ENCODE peak calls at places on chromosomes 4 and X, in four cellular contexts. One of them, this sample, is unnamed.

GRCh38 chr4:41143721-41144379 is 70.5 kb downstream of the APBB2 start:
- DNase-seq in lower leg skin: no peak
- DNase-seq in heart left ventricle: no peak
- DNase-seq in transverse colon: no peak
- DNase-seq in this sample: no peak

GRCh38 chr4:24519649-24520048 is 64.7 kb downstream of the DHX15 start:
- DNase-seq in heart left ventricle: no peak
- DNase-seq in lower leg skin: no peak
- DNase-seq in transverse colon: no peak
- DNase-seq in this sample: no peak

GRCh38 chr4:141350122-141350904 is 129.6 kb downstream of the ZNF330 start:
- DNase-seq in lower leg skin: no peak
- DNase-seq in transverse colon: peak
- DNase-seq in heart left ventricle: no peak
- DNase-seq in this sample: peak

GRCh38 chr4:10288830-10289533 is 168.2 kb downstream of the ZNF518B start:
- DNase-seq in lower leg skin: no peak
- DNase-seq in heart left ventricle: no peak
- DNase-seq in transverse colon: no peak
- DNase-seq in this sample: no peak

GRCh38 chr4:77921701-77922100 is 59.1 kb downstream of the MRPL1 start:
- DNase-seq in lower leg skin: no peak
- DNase-seq in heart left ventricle: no peak
- DNase-seq in transverse colon: no peak
- DNase-seq in this sample: no peak

GRCh38 chr4:80128941-80129340 is 55.9 kb upstream of the ANTXR2 start:
- DNase-seq in heart left ventricle: no peak
- DNase-seq in transverse colon: no peak
- DNase-seq in lower leg skin: no peak
- DNase-seq in this sample: no peak

GRCh38 chr4:158346576-158346975 is 136.3 kb downstream of the TMEM144 start:
- DNase-seq in heart left ventricle: no peak
- DNase-seq in lower leg skin: no peak
- DNase-seq in transverse colon: no peak
- DNase-seq in this sample: no peak

GRCh38 chr4:136357556-136357955 is 1174.7 kb downstream of the PCDH18 start:
- DNase-seq in lower leg skin: no peak
- DNase-seq in transverse colon: no peak
- DNase-seq in heart left ventricle: no peak
- DNase-seq in this sample: no peak

GRCh38 chr4:80115368-80116181 is 42.5 kb upstream of the ANTXR2 start:
- DNase-seq in transverse colon: no peak
- DNase-seq in heart left ventricle: no peak
- DNase-seq in lower leg skin: no peak
- DNase-seq in this sample: no peak

GRCh38 chrX:77953708-77954107 is 15.7 kb downstream of the PGAM4 start:
- DNase-seq in heart left ventricle: no peak
- DNase-seq in lower leg skin: no peak
- DNase-seq in transverse colon: no peak
- DNase-seq in this sample: no peak

GRCh38 chrX:53882331-53882730 is 161.9 kb downstream of the PHF8 start:
- DNase-seq in lower leg skin: no peak
- DNase-seq in transverse colon: no peak
- DNase-seq in heart left ventricle: no peak
- DNase-seq in this sample: no peak

GRCh38 chr4:158190736-158191135 is 17.9 kb upstream of the GASK1B start:
- DNase-seq in transverse colon: no peak
- DNase-seq in lower leg skin: no peak
- DNase-seq in heart left ventricle: no peak
- DNase-seq in this sample: no peak

GRCh38 chr4:62194342-62194741 is 994.2 kb downstream of the ADGRL3 start:
- DNase-seq in lower leg skin: no peak
- DNase-seq in transverse colon: no peak
- DNase-seq in heart left ventricle: no peak
- DNase-seq in this sample: no peak

GRCh38 chr4:109079731-109080130 is 222.7 kb downstream of the COL25A1 start:
- DNase-seq in lower leg skin: no peak
- DNase-seq in heart left ventricle: no peak
- DNase-seq in transverse colon: no peak
- DNase-seq in this sample: no peak

GRCh38 chr4:78370625-78371372 is 180.8 kb upstream of the ANXA3 start:
- DNase-seq in heart left ventricle: no peak
- DNase-seq in lower leg skin: no peak
- DNase-seq in transverse colon: no peak
- DNase-seq in this sample: no peak

GRCh38 chr4:20362148-20362547 is 110.4 kb downstream of the SLIT2 start:
- DNase-seq in transverse colon: no peak
- DNase-seq in lower leg skin: no peak
- DNase-seq in heart left ventricle: no peak
- DNase-seq in this sample: no peak

GRCh38 chr4:26525136-26525535 is 34.9 kb upstream of the CCKAR start:
- DNase-seq in transverse colon: no peak
- DNase-seq in lower leg skin: no peak
- DNase-seq in heart left ventricle: no peak
- DNase-seq in this sample: no peak

GRCh38 chr4:65482410-65482809 is 187.9 kb downstream of the EPHA5 start:
- DNase-seq in heart left ventricle: no peak
- DNase-seq in lower leg skin: no peak
- DNase-seq in transverse colon: no peak
- DNase-seq in this sample: no peak

GRCh38 chr4:24895461-24895860 is 17.4 kb downstream of the CCDC149 start:
- DNase-seq in lower leg skin: no peak
- DNase-seq in transverse colon: no peak
- DNase-seq in heart left ventricle: no peak
- DNase-seq in this sample: no peak

DNA sequence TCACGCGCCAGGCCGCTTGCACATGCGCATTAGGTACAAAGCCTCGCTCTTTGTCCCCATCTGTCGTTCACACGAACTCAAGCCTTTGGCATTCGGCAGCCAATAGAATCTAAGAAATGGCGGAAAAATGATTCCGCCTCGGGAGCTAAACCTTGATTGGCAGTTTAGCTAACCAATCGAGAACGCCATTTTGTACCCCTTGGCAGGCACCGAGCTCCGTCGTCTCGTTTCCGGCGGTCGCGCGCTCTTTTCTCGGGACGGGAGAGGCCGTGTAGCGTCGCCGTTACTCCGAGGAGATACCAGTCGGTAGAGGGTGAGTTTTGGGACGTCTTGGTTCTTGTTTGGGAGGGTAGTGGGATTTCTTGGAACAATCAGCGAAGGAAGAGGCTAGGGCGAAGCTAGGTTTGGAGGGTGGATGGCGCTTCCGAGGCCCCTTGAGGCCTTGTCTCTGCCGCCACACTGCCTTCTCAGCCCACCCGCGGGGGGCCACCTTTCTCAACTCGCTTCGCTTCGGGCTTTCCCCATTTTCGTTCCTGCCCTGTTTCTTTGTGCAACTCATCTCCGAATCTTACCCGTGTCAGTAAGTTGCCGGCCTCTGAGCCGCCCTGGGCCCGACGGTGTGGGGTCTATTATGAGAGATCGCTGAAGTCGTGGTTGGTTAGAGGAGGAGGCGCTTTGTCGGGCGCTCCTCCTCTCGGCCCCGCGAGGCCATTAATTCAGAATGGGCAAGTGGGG is at the start of gene NONO:
- DNase-seq in heart left ventricle: peak
- DNase-seq in transverse colon: peak
- DNase-seq in lower leg skin: peak
- DNase-seq in this sample: peak
- TF ChIP-seq POLR2A in heart left ventricle: no peak
- TF ChIP-seq POLR2A in transverse colon: peak
- TF ChIP-seq POLR2A in lower leg skin: no peak
- TF ChIP-seq POLR2A in this sample: peak

DNA sequence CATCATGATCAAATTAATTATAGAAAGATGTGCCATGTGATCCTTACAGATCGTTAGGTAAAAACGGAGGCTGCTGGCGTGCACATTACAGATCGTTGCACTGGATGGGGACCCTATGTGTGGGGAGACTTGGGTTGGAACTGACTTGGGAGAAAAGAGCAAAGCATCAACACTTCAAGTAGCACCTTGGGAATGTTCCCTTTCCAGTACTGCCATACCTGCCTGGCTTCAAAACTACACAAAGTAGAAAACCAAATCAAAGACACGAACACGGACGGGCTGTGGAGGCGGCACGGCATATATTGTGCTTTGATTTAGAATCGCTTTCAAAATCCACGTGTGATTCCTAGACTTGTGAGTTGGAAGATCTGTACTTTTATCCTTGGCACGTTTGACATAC is 898 bp downstream of the CMC4 start:
- DNase-seq in lower leg skin: no peak
- DNase-seq in heart left ventricle: no peak
- DNase-seq in transverse colon: no peak
- DNase-seq in this sample: no peak
- H3K4me3 ChIP-seq in lower leg skin: peak
- H3K4me3 ChIP-seq in heart left ventricle: peak
- H3K4me3 ChIP-seq in transverse colon: peak
- H3K4me3 ChIP-seq in this sample: peak

GRCh38 chr4:30924521-30924920 is 204.4 kb downstream of the PCDH7 start:
- DNase-seq in transverse colon: no peak
- DNase-seq in heart left ventricle: no peak
- DNase-seq in lower leg skin: no peak
- DNase-seq in this sample: no peak

GRCh38 chr4:30929649-30930048 is 209.5 kb downstream of the PCDH7 start:
- DNase-seq in heart left ventricle: no peak
- DNase-seq in transverse colon: no peak
- DNase-seq in lower leg skin: no peak
- DNase-seq in this sample: no peak
- TF ChIP-seq POLR2A in heart left ventricle: no peak
- TF ChIP-seq POLR2A in transverse colon: no peak
- TF ChIP-seq POLR2A in lower leg skin: no peak
- TF ChIP-seq POLR2A in this sample: no peak

DNA sequence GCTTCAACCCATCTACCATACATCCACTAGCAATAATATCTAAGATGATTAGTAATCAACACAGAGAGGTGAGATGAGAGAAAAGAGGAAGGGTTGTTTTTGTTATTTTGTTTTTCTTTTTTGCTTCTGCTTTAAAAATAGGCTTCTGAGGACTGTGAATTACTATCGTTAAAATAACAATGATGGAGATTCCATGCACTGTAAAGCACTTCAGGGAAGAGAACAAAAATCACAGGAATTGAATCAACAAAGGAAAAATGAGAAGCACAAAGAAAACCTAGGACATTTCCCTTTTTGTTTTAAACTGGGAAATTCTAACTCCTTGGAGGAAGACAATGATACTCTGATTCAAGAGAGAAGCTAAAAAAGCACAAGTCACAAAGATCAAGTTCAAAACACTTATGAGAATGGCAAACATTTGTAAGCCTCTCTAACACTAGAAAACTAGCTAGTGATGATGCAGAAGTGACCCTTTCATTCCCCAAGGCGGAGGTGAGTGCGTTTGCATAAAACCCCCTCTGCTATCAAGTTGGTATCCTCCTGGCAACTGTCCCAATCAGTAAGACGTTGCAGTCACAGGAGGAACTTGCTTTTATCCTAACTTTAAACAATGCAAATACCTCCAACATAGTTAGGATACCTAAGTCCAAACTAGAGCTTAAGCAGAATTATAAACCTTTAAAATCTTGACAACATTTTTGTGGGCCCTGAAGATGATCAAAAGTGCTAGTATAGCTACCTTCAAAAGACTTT is 308.5 kb downstream of the CAMK2D start:
- DNase-seq in lower leg skin: no peak
- DNase-seq in transverse colon: no peak
- DNase-seq in heart left ventricle: peak
- DNase-seq in this sample: no peak
- H3K4me3 ChIP-seq in lower leg skin: no peak
- H3K4me3 ChIP-seq in transverse colon: no peak
- H3K4me3 ChIP-seq in heart left ventricle: no peak
- H3K4me3 ChIP-seq in this sample: no peak

GRCh38 chr4:153618831-153619230 is 65.2 kb upstream of the TLR2 start:
- DNase-seq in lower leg skin: no peak
- DNase-seq in transverse colon: no peak
- DNase-seq in heart left ventricle: no peak
- DNase-seq in this sample: no peak
- TF ChIP-seq POLR2A in lower leg skin: no peak
- TF ChIP-seq POLR2A in transverse colon: no peak
- TF ChIP-seq POLR2A in heart left ventricle: no peak
- TF ChIP-seq POLR2A in this sample: no peak

GRCh38 chr4:826508-827208 is 729 bp upstream of the CPLX1 start:
- DNase-seq in lower leg skin: no peak
- DNase-seq in transverse colon: no peak
- DNase-seq in heart left ventricle: no peak
- DNase-seq in this sample: no peak
- H3K4me3 ChIP-seq in lower leg skin: no peak
- H3K4me3 ChIP-seq in transverse colon: no peak
- H3K4me3 ChIP-seq in heart left ventricle: no peak
- H3K4me3 ChIP-seq in this sample: peak

GRCh38 chr4:151324449-151325319 is 721 bp downstream of the SH3D19 start:
- DNase-seq in heart left ventricle: peak
- DNase-seq in transverse colon: peak
- DNase-seq in lower leg skin: peak
- DNase-seq in this sample: peak
- TF ChIP-seq POLR2A in heart left ventricle: no peak
- TF ChIP-seq POLR2A in transverse colon: no peak
- TF ChIP-seq POLR2A in lower leg skin: no peak
- TF ChIP-seq POLR2A in this sample: peak

GRCh38 chrX:153641575-153642312 is 5.3 kb upstream of the DUSP9 start:
- DNase-seq in heart left ventricle: no peak
- DNase-seq in transverse colon: no peak
- DNase-seq in lower leg skin: no peak
- DNase-seq in this sample: no peak
- H3K4me3 ChIP-seq in heart left ventricle: peak
- H3K4me3 ChIP-seq in transverse colon: no peak
- H3K4me3 ChIP-seq in lower leg skin: no peak
- H3K4me3 ChIP-seq in this sample: peak